ENCODE peak calls at places on chromosome 2, in seven cellular contexts. G, A, M, W, I, K and R are unnamed samples. For H3K9me3, the result is how much of the 10 kb centered on the place peaks cover.

GRCh38 chr2:188524519-188525113 is 232.9 kb downstream of the GULP1 start:
- DNase-seq in A (no peak), K (peak), I (peak), W (peak), G (no peak), M (peak), R (no peak)

GRCh38 chr2:166765141-166765540 is 123.1 kb upstream of the XIRP2 start:
- DNase-seq in A (no peak), I (no peak), G (no peak), M (no peak), K (no peak), W (no peak), R (no peak)

GRCh38 chr2:12950957-12951656 is 234.4 kb downstream of the TRIB2 start:
- DNase-seq in A (no peak), W (no peak), G (no peak), K (no peak), M (peak), I (no peak), R (no peak)

GRCh38 chr2:168698959-168699358 is 103.5 kb upstream of the NOSTRIN start:
- DNase-seq in I (no peak), G (no peak), M (no peak), A (no peak), K (no peak), W (no peak), R (no peak)

GRCh38 chr2:149125031-149125725 is 86.7 kb downstream of the LYPD6B start:
- DNase-seq in W (no peak), M (no peak), I (peak), K (no peak), G (no peak), A (no peak), R (no peak)

GRCh38 chr2:41933585-41934322 is 114.1 kb upstream of the PKDCC start:
- DNase-seq in M (peak), K (no peak), A (no peak), I (no peak), W (no peak), G (no peak), R (no peak)

GRCh38 chr2:97724073-97724410 is 10.7 kb downstream of the ZAP70 start:
- DNase-seq in K (no peak), G (no peak), W (no peak), I (no peak), M (no peak), A (no peak), R (no peak)

GRCh38 chr2:23563673-23564617 is 179.0 kb downstream of the KLHL29 start:
- DNase-seq in G (peak), K (no peak), M (peak), W (no peak), A (no peak), I (no peak), R (no peak)

GRCh38 chr2:225282858-225283693 is 116.4 kb upstream of the NYAP2 start:
- DNase-seq in G (no peak), M (peak), A (no peak), W (peak), I (no peak), K (peak), R (peak)

GRCh38 chr2:73859721-73860586 is 31.2 kb downstream of the STAMBP start:
- DNase-seq in I (no peak), G (no peak), A (no peak), W (peak), M (peak), K (no peak), R (no peak)

GRCh38 chr2:109455731-109456691 is 157.8 kb downstream of the SEPTIN10 start:
- DNase-seq in K (no peak), A (no peak), W (no peak), M (no peak), I (no peak), G (no peak), R (no peak)

GRCh38 chr2:217703999-217704398 is 298.8 kb downstream of the TNS1 start:
- DNase-seq in G (no peak), I (no peak), A (no peak), M (no peak), K (no peak), W (no peak), R (no peak)

GRCh38 chr2:181264016-181264415 is 193.2 kb upstream of the ITGA4 start:
- DNase-seq in K (no peak), I (no peak), W (no peak), M (no peak), A (no peak), G (no peak), R (no peak)

GRCh38 chr2:42849311-42849710 is 56.9 kb upstream of the HAAO start:
- DNase-seq in A (no peak), M (no peak), G (no peak), W (no peak), I (no peak), K (no peak), R (no peak)

GRCh38 chr2:219410390-219410789 is 7.8 kb upstream of the DES start:
- DNase-seq in K (no peak), M (no peak), G (no peak), I (no peak), W (no peak), A (no peak), R (no peak)

GRCh38 chr2:71880846-71881610 is 266.6 kb downstream of the CYP26B1 start:
- DNase-seq in K (no peak), A (no peak), I (no peak), W (peak), M (peak), G (peak), R (no peak)

GRCh38 chr2:119491776-119492525 is 32.3 kb downstream of the SCTR start:
- DNase-seq in A (no peak), I (peak), G (no peak), W (peak), M (peak), K (no peak), R (no peak)

GRCh38 chr2:236209535-236209934 is 41.3 kb upstream of the GBX2 start:
- DNase-seq in A (no peak), I (no peak), W (peak), M (no peak), G (no peak), K (no peak), R (no peak)

GRCh38 chr2:239405071-239405470 is 4.3 kb upstream of the HDAC4 start:
- DNase-seq in G (no peak), A (no peak), M (no peak), W (no peak), I (no peak), K (no peak), R (no peak)

GRCh38 chr2:54325148-54325547 is 69.1 kb upstream of the TSPYL6 start:
- DNase-seq in K (no peak), W (no peak), M (no peak), I (no peak), A (no peak), G (no peak), R (no peak)

GRCh38 chr2:41420872-41421271 is 626.9 kb upstream of the PKDCC start:
- DNase-seq in A (no peak), I (no peak), K (no peak), M (no peak), W (no peak), G (no peak), R (no peak)

GRCh38 chr2:160721089-160722040 is 227.8 kb upstream of the RBMS1 start:
- DNase-seq in K (no peak), W (no peak), A (no peak), I (no peak), M (peak), G (no peak), R (no peak)

GRCh38 chr2:11134349-11134748 is 20.9 kb upstream of the SLC66A3 start:
- DNase-seq in A (no peak), K (no peak), G (no peak), M (no peak), I (no peak), W (no peak), R (no peak)

DNA sequence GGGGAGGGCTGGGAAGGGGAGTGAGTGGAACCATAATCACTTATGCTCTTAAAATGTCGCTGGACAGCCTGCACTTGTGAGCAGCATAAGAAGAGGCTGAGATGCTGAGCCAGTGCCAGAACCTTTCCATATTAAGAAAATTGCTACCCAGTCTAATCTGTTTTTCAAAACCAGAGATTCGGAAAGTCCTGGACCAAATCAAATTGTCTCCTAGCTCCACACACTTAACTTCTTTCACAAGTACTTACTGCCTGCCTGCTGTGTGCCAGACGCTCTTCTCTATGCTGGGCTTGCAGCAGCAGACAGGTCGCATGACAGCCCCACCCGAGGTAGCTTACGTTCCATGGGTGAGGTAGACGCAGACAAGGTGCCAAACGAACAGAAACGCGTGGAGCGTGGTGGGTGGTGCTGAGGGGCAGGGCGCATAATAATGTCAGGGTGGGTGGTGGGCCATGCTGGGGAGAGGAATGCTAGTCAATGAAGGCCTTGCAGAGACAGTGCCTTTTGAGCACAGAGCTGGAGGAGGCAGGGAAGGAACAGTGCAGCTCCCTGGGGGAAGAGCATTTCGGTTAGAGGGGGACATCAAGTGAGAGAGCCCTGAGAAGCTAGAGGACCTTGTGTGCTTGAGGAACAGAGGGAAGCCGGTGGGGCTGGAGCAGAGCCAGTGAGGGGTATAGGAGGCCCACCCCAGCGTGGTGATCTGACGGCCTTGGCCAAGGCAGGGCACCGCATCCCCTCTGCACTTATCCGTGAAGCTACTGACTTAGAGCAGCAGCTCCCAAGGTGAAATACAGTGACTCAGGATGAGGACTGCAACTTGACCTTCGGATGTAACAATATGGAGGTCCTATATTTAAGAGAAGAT is 123.5 kb upstream of the DAPL1 start:
- DNase-seq in W (no peak), M (no peak), I (no peak), K (no peak), A (no peak), G (no peak), R (no peak)
- H3K9me3 ChIP-seq in W (under half), M (under half), I (under half), K (under half), A (under half), G (under half), R (under half)

DNA sequence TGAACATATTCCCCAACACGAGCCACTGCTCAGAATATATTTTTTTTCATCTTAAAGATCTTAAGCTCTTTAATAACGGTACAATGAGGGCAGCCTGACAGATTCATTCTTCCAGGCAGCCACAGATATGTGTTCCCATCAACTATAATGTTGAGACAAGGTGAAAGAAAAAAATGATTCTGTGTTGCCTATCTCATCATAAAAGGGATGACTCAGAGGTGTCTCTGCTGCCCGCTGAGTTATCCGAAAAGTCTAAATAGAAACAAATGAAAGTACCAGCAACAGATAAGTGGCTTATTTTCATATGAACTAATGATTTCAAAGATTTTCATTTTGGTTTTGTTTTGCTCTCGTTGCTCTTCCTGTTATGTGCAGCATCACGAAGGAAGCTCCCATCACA is 848.7 kb downstream of the DCDC2C start:
- DNase-seq in A (no peak), I (no peak), M (no peak), G (no peak), K (no peak), W (no peak), R (no peak)
- H3K9me3 ChIP-seq in A (under half), I (under half), M (under half), G (under half), K (under half), W (under half), R (under half)

DNA sequence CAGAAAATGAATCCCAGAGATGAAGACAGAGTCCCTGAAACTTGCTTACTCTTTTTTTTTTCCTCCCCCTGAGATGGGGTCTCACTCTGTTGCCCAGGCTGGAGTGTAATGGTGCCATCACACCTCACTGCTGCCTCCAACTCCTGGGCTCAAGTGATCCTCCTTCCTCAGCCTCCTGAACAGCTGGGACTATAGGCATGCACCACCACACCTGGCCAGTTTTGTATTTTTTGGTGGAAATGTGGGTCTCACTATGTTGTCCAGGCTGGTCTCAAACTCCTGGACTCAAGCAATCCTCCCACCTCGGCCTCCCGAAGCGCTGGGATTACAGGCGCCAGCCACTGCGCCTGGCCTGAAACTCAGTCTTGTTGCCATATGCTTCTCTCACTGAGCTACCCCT is 27.8 kb downstream of the IGFBP2 start:
- DNase-seq in I (no peak), A (no peak), M (no peak), W (no peak), K (no peak), G (no peak), R (no peak)
- H3K9me3 ChIP-seq in I (under half), A (under half), M (under half), W (under half), K (under half), G (under half), R (under half)

DNA sequence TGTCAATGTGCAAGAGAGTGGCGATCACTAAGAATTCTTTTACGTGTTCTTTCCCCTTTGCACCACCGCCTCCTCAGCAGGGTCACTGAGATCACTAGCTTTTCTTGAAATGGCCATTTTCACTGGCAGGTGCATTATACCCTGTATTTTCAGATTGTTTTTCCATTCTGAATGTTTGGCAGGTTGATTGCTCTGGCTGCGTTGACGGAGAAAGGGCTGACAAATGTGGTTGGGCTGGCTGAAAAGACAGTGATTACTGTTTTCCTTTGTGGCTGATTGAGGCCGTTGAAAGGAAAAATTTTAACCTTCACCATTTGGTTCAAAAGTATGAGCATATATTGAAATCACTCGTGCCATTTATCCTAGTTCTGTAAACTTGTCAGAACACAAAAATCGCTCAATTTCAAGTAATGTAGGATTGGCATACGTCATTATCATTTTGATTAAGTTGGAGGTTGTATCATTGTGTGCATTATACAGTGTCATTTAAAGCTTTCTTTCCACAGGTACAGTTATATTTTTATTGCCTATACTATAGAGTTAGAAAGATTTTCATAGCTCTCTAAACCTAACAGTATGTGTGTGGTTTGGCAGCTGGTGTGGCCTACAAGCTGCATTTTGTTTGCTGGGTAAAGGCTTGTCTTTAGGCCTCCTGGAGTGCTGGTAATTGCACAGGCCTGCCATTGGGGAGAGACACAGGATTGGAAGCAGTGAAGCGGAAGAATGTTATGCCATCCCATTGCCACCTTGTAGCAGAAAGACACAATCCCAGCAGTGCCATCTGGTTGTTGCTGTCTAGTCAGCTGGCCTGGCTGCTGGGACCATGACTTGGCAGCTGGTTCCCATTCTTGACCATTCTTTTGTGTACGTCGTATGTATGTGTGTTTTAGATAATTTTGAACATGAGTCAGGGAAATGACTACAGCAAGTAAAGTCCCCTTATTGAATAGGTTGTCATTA is 36.7 kb downstream of the DYNC1I2 start:
- DNase-seq in K (no peak), G (no peak), M (peak), I (peak), W (no peak), A (no peak), R (no peak)
- H3K9me3 ChIP-seq in K (under half), G (under half), M (under half), I (under half), W (under half), A (under half), R (under half)

GRCh38 chr2:228527481-228527880 is 346.0 kb upstream of the SPHKAP start:
- DNase-seq in G (no peak), M (no peak), W (no peak), K (no peak), I (no peak), A (no peak), R (no peak)

GRCh38 chr2:228535396-228535795 is 353.9 kb upstream of the SPHKAP start:
- DNase-seq in G (no peak), A (no peak), M (no peak), I (no peak), K (peak), W (peak), R (no peak)

GRCh38 chr2:228526687-228527086 is 345.2 kb upstream of the SPHKAP start:
- DNase-seq in M (no peak), W (no peak), I (no peak), K (no peak), G (no peak), A (no peak), R (no peak)

GRCh38 chr2:228533156-228533555 is 351.7 kb upstream of the SPHKAP start:
- DNase-seq in M (no peak), A (no peak), G (no peak), K (no peak), W (no peak), I (no peak), R (no peak)

DNA sequence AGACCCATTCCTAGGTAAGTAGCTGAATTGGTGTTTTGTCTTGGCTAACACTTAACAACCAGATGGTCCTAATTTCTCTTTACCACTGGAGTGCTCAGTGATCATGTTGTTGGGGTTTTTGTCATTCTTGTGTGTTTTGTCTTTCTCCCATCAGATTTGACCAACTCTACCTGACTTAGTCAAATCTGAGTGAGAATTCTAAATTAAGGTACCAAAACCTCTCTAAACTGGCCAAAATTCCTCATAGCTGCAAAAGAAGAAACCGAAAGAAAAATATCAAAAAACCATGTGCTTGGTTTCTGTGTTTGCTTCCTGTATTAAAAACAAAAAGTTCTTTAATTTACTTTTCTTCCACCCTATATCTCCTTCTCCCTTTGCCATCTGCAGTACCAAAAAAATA is 350.7 kb upstream of the SPHKAP start:
- DNase-seq in K (no peak), G (no peak), M (no peak), I (no peak), A (no peak), W (no peak), R (no peak)
- H3K9me3 ChIP-seq in K (under half), G (under half), M (under half), I (under half), A (under half), W (under half), R (under half)

GRCh38 chr2:128037624-128038023 is 9.8 kb upstream of the SAP130 start:
- DNase-seq in I (no peak), K (peak), G (no peak), A (no peak), M (no peak), W (no peak), R (no peak)

GRCh38 chr2:128040166-128040771 is 12.4 kb upstream of the SAP130 start:
- DNase-seq in A (no peak), I (no peak), K (no peak), G (no peak), W (no peak), M (no peak), R (no peak)

GRCh38 chr2:128041561-128041960 is 13.7 kb upstream of the SAP130 start:
- DNase-seq in M (no peak), G (no peak), W (no peak), I (no peak), K (no peak), A (no peak), R (no peak)

GRCh38 chr2:128036748-128037607 is 9.1 kb upstream of the SAP130 start:
- DNase-seq in K (no peak), W (no peak), M (no peak), G (no peak), I (no peak), A (no peak), R (no peak)

GRCh38 chr2:128039535-128039934 is 11.7 kb upstream of the SAP130 start:
- DNase-seq in W (no peak), G (no peak), I (no peak), A (no peak), K (no peak), M (no peak), R (no peak)
- H3K9me3 ChIP-seq in W (under half), G (half or more), I (half or more), A (half or more), K (under half), M (half or more), R (under half)